ENCODE peak calls at places on chromosomes 13 and 19, in eight cellular contexts. N is neuronal stem cell; O is CD4-positive, alpha-beta memory T cell; A is AG04450; P is astrocyte of the spinal cord; W is CD8-positive, alpha-beta memory T cell; Z is foreskin fibroblast; S is left ventricle myocardium inferior. I is an unnamed sample.
A peak's percentile ranks its signal among the peaks of the same experiment; 100 is the strongest.

GRCh38 chr19:39710333-39710890 is 6.1 kb downstream of the LGALS14 start:
- DNase-seq in Z (no peak), W (no peak), P (no peak), A (no peak), O (peak; percentile 12), N (no peak), S (no peak), I (no peak)

GRCh38 chr13:23817136-23817535 is 72.1 kb downstream of the MIPEP start:
- DNase-seq in N (no peak), Z (no peak), A (no peak), O (no peak), W (no peak), P (no peak), S (no peak), I (no peak)

GRCh38 chr13:114112231-114112825 is 20.1 kb downstream of the RASA3 start:
- DNase-seq in S (no peak), Z (no peak), P (peak; percentile 39), W (no peak), O (no peak), A (no peak), N (no peak), I (no peak)

GRCh38 chr13:20828540-20829364 is 55.0 kb upstream of the EEF1AKMT1 start:
- DNase-seq in O (peak; percentile 72), Z (peak; percentile 41), S (no peak), N (peak; percentile 43), W (peak; percentile 22), P (peak; percentile 70), A (no peak), I (no peak)

GRCh38 chr13:35771898-35772297 is 295.4 kb upstream of the MAB21L1 start:
- DNase-seq in W (no peak), S (no peak), Z (peak; percentile 78), P (peak; percentile 86), A (peak; percentile 79), N (no peak), O (no peak), I (peak; percentile 98)

GRCh38 chr19:16326401-16327130 is 1.9 kb downstream of the KLF2 start:
- DNase-seq in W (peak; percentile 42), S (no peak), N (no peak), P (no peak), O (peak; percentile 74), A (no peak), Z (no peak), I (no peak)

GRCh38 chr19:33403221-33403972 is 29.9 kb downstream of the CEBPG start:
- DNase-seq in Z (no peak), O (no peak), P (no peak), S (no peak), N (no peak), A (no peak), W (no peak), I (no peak)

GRCh38 chr13:113622791-113623490 is 35.1 kb downstream of the ATP4B start:
- DNase-seq in A (no peak), W (no peak), S (peak; percentile 5), O (no peak), Z (no peak), N (no peak), P (no peak), I (no peak)

GRCh38 chr13:108306768-108307332 is 37.3 kb downstream of the TNFSF13B start:
- DNase-seq in P (no peak), Z (no peak), N (no peak), S (no peak), O (peak; percentile 26), A (no peak), W (no peak), I (no peak)

GRCh38 chr13:27131202-27131623 is 40.4 kb downstream of the USP12 start:
- DNase-seq in N (no peak), A (no peak), Z (no peak), W (peak; percentile 62), S (no peak), P (peak; percentile 50), O (peak; percentile 68), I (no peak)

GRCh38 chr19:53945441-53945840 is 17.3 kb upstream of the CACNG8 start:
- DNase-seq in P (no peak), N (no peak), O (no peak), A (no peak), S (no peak), W (no peak), Z (no peak), I (no peak)

GRCh38 chr13:40152145-40152544 is 496.7 kb downstream of the COG6 start:
- DNase-seq in Z (peak; percentile 50), P (peak; percentile 75), N (no peak), O (no peak), W (no peak), A (peak; percentile 13), S (no peak), I (no peak)

GRCh38 chr13:97266734-97267417 is 44.7 kb downstream of the MBNL2 start:
- DNase-seq in S (no peak), A (no peak), W (no peak), N (peak; percentile 23), O (no peak), P (peak; percentile 72), Z (no peak), I (no peak)

GRCh38 chr13:97269603-97270002 is 47.5 kb downstream of the MBNL2 start:
- DNase-seq in A (no peak), O (no peak), W (no peak), Z (no peak), P (no peak), S (no peak), N (no peak), I (no peak)

GRCh38 chr13:97268772-97269171 is 46.6 kb downstream of the MBNL2 start:
- DNase-seq in Z (no peak), N (no peak), S (no peak), O (no peak), A (no peak), P (no peak), W (no peak), I (no peak)

GRCh38 chr13:97266328-97266727 is 44.2 kb downstream of the MBNL2 start:
- DNase-seq in N (no peak), A (no peak), S (no peak), W (no peak), O (no peak), P (no peak), Z (no peak), I (no peak)

DNA sequence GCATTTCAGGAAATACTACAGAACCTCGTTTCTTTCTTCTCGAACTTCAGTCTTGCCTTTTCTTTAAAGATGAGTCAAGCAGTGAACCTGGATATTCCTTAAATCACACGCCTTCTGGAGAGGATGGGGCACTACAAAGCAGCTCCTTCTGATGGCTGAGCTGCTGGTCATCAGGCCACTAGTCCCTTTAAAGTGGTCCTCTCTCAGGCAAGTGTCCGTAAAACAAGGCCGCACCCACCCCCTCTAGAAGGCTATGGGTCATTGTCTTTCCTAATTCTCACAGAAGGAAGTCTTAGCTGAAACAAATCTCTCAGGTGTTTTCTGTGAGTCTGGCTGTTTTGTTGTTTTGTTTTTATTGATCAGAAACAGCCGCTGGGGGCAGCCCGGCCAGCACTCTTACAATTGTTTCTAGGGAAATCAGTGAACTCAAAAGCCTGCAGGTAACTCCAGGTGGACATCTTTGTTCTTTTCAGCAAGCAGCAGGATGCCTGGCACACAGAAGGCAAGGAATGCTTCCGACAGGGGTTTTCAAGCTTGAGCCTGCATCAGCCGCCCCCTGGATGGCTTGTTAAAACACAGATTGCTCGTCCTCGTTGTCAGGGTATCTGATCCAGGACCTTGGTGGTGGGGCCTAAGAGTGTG is 45.4 kb downstream of the MBNL2 start:
- DNase-seq in S (no peak), Z (no peak), N (no peak), P (no peak), W (no peak), A (no peak), O (no peak), I (no peak)
- H3K4me3 ChIP-seq in S (peak overlapping the region; percentile 8), Z (no peak overlapping the region), N (no peak overlapping the region), P (no peak overlapping the region), W (no peak overlapping the region), A (no peak overlapping the region), O (no peak overlapping the region), I (no peak overlapping the region)

GRCh38 chr13:99356216-99357089 is 49.3 kb upstream of the GPR183 start:
- DNase-seq in O (peak; percentile 95), W (peak; percentile 55), N (no peak), A (peak; percentile 39), Z (no peak), P (peak; percentile 92), S (no peak), I (no peak)

GRCh38 chr13:99357149-99357596 is 50.0 kb upstream of the GPR183 start:
- DNase-seq in Z (peak; percentile 35), N (no peak), O (peak; percentile 71), W (no peak), A (peak; percentile 36), S (no peak), P (peak; percentile 82), I (peak; percentile 34)

GRCh38 chr13:99353836-99354235 is 46.6 kb upstream of the GPR183 start:
- DNase-seq in P (peak; percentile 36), A (no peak), O (no peak), S (no peak), N (no peak), Z (no peak), W (no peak), I (no peak)

GRCh38 chr13:99354371-99354951 is 47.3 kb upstream of the GPR183 start:
- DNase-seq in N (no peak), Z (no peak), W (no peak), O (no peak), S (no peak), P (no peak), A (no peak), I (no peak)

GRCh38 chr13:99355267-99356215 is 48.3 kb upstream of the GPR183 start:
- DNase-seq in O (no peak), W (no peak), A (no peak), N (no peak), Z (no peak), P (no peak), S (no peak), I (no peak)
- H3K4me3 ChIP-seq in O (peak overlapping the region; percentile 4), W (peak overlapping the region; percentile 43), A (no peak overlapping the region), N (no peak overlapping the region), Z (no peak overlapping the region), P (no peak overlapping the region), S (peak overlapping the region; percentile 51), I (no peak overlapping the region)

DNA sequence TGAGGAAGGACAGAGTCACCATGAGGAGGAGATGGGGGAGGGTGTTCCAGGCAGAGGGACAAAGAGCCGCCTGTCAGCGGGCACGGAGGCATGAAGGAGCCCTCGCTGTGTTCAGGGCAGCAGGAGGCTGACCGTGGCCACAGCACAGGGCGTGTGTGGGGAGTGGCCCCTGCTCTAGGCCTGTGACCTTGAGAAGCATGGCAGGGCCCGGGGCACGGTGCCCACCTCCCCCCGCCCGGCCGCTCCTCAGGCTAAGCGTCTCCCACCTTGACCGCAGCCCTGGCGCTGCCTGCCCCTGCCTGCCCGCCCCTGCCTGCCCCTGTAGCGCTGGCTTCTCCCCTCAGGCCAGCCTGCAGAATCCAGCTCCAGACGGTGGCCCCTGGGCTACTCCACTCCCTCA is 11.6 kb downstream of the MAP2K2 start:
- DNase-seq in W (no peak), Z (no peak), O (no peak), S (no peak), A (no peak), N (no peak), P (no peak), I (no peak)
- H3K4me3 ChIP-seq in W (no peak overlapping the region), Z (no peak overlapping the region), O (no peak overlapping the region), S (no peak overlapping the region), A (no peak overlapping the region), N (no peak overlapping the region), P (no peak overlapping the region), I (no peak overlapping the region)

DNA sequence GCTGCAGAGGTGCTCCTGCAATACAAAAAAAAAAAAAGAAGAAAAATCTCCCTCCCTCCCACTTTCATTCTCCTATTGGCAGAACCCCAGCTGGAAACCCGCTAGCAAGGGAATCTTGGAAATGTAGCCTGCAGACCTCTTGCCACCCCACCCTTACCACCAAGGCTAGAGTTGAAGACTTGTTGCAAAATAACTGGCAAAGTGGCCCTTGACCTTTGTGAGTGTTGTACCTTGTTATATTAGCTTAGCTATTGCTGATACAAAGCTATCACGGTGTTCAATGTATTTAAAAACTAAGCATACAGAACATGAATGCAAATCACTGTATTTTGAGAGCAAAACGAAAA is 57.5 kb upstream of the KCTD4 start:
- DNase-seq in N (no peak), S (no peak), A (no peak), P (peak; percentile 17), Z (no peak), W (no peak), O (no peak), I (no peak)
- H3K4me3 ChIP-seq in N (no peak overlapping the region), S (no peak overlapping the region), A (no peak overlapping the region), P (no peak overlapping the region), Z (no peak overlapping the region), W (no peak overlapping the region), O (no peak overlapping the region), I (no peak overlapping the region)